ENCODE peak calls at places on chromosome X, in seven cellular contexts. V is NCI-H1694 treated with DMSO at 0.1 percent for 48 hours; O is NCI-H69; Z is lower leg skin; K is AG09309; J is CD4-positive, alpha-beta memory T cell; P is uterus. Y is an unnamed sample.

GRCh38 chrX:132426695-132427281 is 62.0 kb downstream of the MBNL3 start:
- DNase-seq in V (no peak), O (no peak), Z (no peak), K (peak), J (no peak), P (no peak), Y (no peak)

GRCh38 chrX:633043-633654 is 2.6 kb downstream of the SHOX start:
- DNase-seq in V (no peak), O (no peak), Z (no peak), K (no peak), J (no peak), P (no peak), Y (no peak)

GRCh38 chrX:137929951-137930350 is 364.0 kb downstream of the ZIC3 start:
- DNase-seq in V (no peak), O (no peak), Z (no peak), K (no peak), J (no peak), P (no peak), Y (no peak)

GRCh38 chrX:86002076-86002896 is 45.1 kb downstream of the CHM start:
- DNase-seq in V (no peak), O (peak), Z (no peak), K (no peak), J (no peak), P (no peak), Y (no peak)

GRCh38 chrX:43881410-43882293 is 598 bp downstream of the MAOB start:
- DNase-seq in V (no peak), O (no peak), Z (no peak), K (no peak), J (no peak), P (peak), Y (no peak)

GRCh38 chrX:49960061-49960460 is 37.7 kb downstream of the CLCN5 start:
- DNase-seq in V (no peak), O (no peak), Z (no peak), K (no peak), J (no peak), P (no peak), Y (no peak)

GRCh38 chrX:71846429-71846828 is 64.2 kb upstream of the NHSL2 start:
- DNase-seq in V (no peak), O (no peak), Z (no peak), K (no peak), J (no peak), P (no peak), Y (no peak)

GRCh38 chrX:131792789-131793462 is 230.2 kb upstream of the STK26 start:
- DNase-seq in V (no peak), O (peak), Z (no peak), K (peak), J (peak), P (peak), Y (no peak)

GRCh38 chrX:101191217-101191750 is 28.3 kb upstream of the DRP2 start:
- DNase-seq in V (no peak), O (no peak), Z (no peak), K (no peak), J (no peak), P (peak), Y (no peak)

GRCh38 chrX:103211012-103211715 is 3.7 kb upstream of the BEX4 start:
- DNase-seq in V (peak), O (peak), Z (peak), K (no peak), J (peak), P (peak), Y (no peak)

GRCh38 chrX:67636532-67636931 is 92.7 kb downstream of the AR start:
- DNase-seq in V (no peak), O (no peak), Z (no peak), K (no peak), J (no peak), P (no peak), Y (no peak)

GRCh38 chrX:750812-751211 is 120.2 kb downstream of the SHOX start:
- DNase-seq in V (no peak), O (no peak), Z (no peak), K (no peak), J (no peak), P (no peak), Y (no peak)

GRCh38 chrX:141760761-141761160 is 62.2 kb upstream of the SPANXD start:
- DNase-seq in V (no peak), O (no peak), Z (no peak), K (no peak), J (no peak), P (no peak), Y (no peak)

GRCh38 chrX:136495043-136495442 is 2.3 kb upstream of the HTATSF1 start:
- DNase-seq in V (no peak), O (no peak), Z (no peak), K (no peak), J (no peak), P (no peak), Y (no peak)

GRCh38 chrX:150038356-150038755 is 100.1 kb upstream of the EOLA2 start:
- DNase-seq in V (no peak), O (no peak), Z (no peak), K (no peak), J (no peak), P (no peak), Y (no peak)

GRCh38 chrX:153457827-153458466 is 12.1 kb upstream of the TREX2 start:
- DNase-seq in V (no peak), O (no peak), Z (no peak), K (no peak), J (no peak), P (no peak), Y (no peak)

GRCh38 chrX:72097081-72097480 is 34.6 kb downstream of the RTL5 start:
- DNase-seq in V (no peak), O (no peak), Z (no peak), K (no peak), J (no peak), P (no peak), Y (no peak)

GRCh38 chrX:1453390-1453783 is 678 bp upstream of the ASMTL start:
- DNase-seq in V (no peak), O (no peak), Z (no peak), K (no peak), J (peak), P (no peak), Y (no peak)

GRCh38 chrX:118325453-118325852 is 20.5 kb upstream of the WDR44 start:
- DNase-seq in V (no peak), O (no peak), Z (no peak), K (no peak), J (peak), P (no peak), Y (no peak)

GRCh38 chrX:31070057-31070468 is 1.8 kb downstream of the FTHL17 start:
- DNase-seq in V (no peak), O (peak), Z (no peak), K (no peak), J (no peak), P (no peak), Y (no peak)

GRCh38 chrX:97158270-97158669 is 274.6 kb downstream of the RPA4 start:
- DNase-seq in V (no peak), O (no peak), Z (no peak), K (no peak), J (no peak), P (no peak), Y (no peak)

GRCh38 chrX:114999906-115000305 is 17.5 kb downstream of the IL13RA2 start:
- DNase-seq in V (no peak), O (no peak), Z (no peak), K (no peak), J (no peak), P (no peak), Y (no peak)

GRCh38 chrX:84760560-84760959 is 243.1 kb upstream of the APOOL start:
- DNase-seq in V (no peak), O (no peak), Z (no peak), K (no peak), J (no peak), P (no peak), Y (no peak)

GRCh38 chrX:45445745-45446412 is 245.2 kb upstream of the DIPK2B start:
- DNase-seq in V (no peak), O (no peak), Z (no peak), K (peak), J (no peak), P (no peak), Y (no peak)

GRCh38 chrX:19772306-19772705 is 115.1 kb downstream of the SH3KBP1 start:
- DNase-seq in V (no peak), O (no peak), Z (no peak), K (no peak), J (no peak), P (no peak), Y (no peak)

GRCh38 chrX:72046447-72046846 is 85.3 kb downstream of the RTL5 start:
- DNase-seq in V (no peak), O (no peak), Z (no peak), K (no peak), J (peak), P (no peak), Y (no peak)

GRCh38 chrX:75229774-75230173 is 44.1 kb upstream of the UPRT start:
- DNase-seq in V (no peak), O (peak), Z (no peak), K (no peak), J (no peak), P (no peak), Y (no peak)